ENCODE peak calls at places on chromosomes 12 and 14, in four cellular contexts. K is activated CD4-positive, alpha-beta T cell treated with anti-CD3 and anti-CD28 coated beads for 1 hour; E is SHP77; R is epithelial cell of esophagus. W is an unnamed sample.
A peak's percentile ranks its signal among the peaks of the same experiment; 100 is the strongest.

GRCh38 chr14:61269321-61270083 is 11.6 kb downstream of the TMEM30B start:
- DNase-seq in K (peak; percentile 65), E (peak; percentile 73), R (peak; percentile 80), W (peak; percentile 90)

GRCh38 chr12:89621511-89621910 is 87.1 kb downstream of the ATP2B1 start:
- DNase-seq in K (no peak), E (no peak), R (no peak), W (no peak)

GRCh38 chr14:77319416-77319815 is 1.3 kb downstream of the POMT2 start:
- DNase-seq in K (no peak), E (no peak), R (no peak), W (no peak)

GRCh38 chr14:61670576-61670975 is 24.7 kb upstream of the HIF1A start:
- DNase-seq in K (no peak), E (no peak), R (no peak), W (no peak)

GRCh38 chr14:21894003-21894897 is 220.6 kb upstream of the OR4E1 start:
- DNase-seq in K (peak; percentile 33), E (peak; percentile 15), R (peak; percentile 16), W (peak; percentile 21)

GRCh38 chr12:9364224-9365176 is 156.3 kb upstream of the PZP start:
- DNase-seq in K (no peak), E (no peak), R (peak; percentile 90), W (peak; percentile 59)

GRCh38 chr12:131011165-131012079 is 57.7 kb downstream of the ADGRD1 start:
- DNase-seq in K (no peak), E (no peak), R (no peak), W (no peak)

GRCh38 chr14:69153848-69154208 is 909 bp upstream of the DCAF5 start:
- DNase-seq in K (no peak), E (peak; percentile 52), R (peak; percentile 15), W (no peak)

GRCh38 chr12:27451416-27451815 is 4.9 kb downstream of the SMCO2 start:
- DNase-seq in K (no peak), E (no peak), R (no peak), W (no peak)

GRCh38 chr14:70885343-70886014 is 21.8 kb upstream of the PCNX1 start:
- DNase-seq in K (no peak), E (no peak), R (no peak), W (no peak)

W was measured in MCF 10A.